ENCODE peak calls at places on chromosome 21, in eight cellular contexts. J, R, H, O, T, W, E and X are unnamed samples.

GRCh38 chr21:43021756-43022600 is 47.6 kb downstream of the PKNOX1 start:
- DNase-seq in J (no peak), R (no peak), H (no peak), O (no peak), T (no peak), W (no peak), E (no peak), X (no peak)

GRCh38 chr21:43880111-43880985 is 15.3 kb downstream of the AGPAT3 start:
- DNase-seq in J (peak; percentile 57), R (no peak), H (peak; percentile 76), O (no peak), T (peak; percentile 90), W (no peak), E (peak; percentile 57), X (peak; percentile 89)

GRCh38 chr21:28826569-28826968 is 166.1 kb downstream of the LTN1 start:
- DNase-seq in J (no peak), R (no peak), H (no peak), O (no peak), T (no peak), W (no peak), E (no peak), X (no peak)

GRCh38 chr21:28018741-28019669 is 973.7 kb downstream of the LTN1 start:
- DNase-seq in J (peak; percentile 62), R (no peak), H (no peak), O (no peak), T (no peak), W (no peak), E (no peak), X (peak; percentile 10)

GRCh38 chr21:17045214-17045835 is 467.5 kb upstream of the CXADR start:
- DNase-seq in J (no peak), R (peak; percentile 7), H (no peak), O (no peak), T (no peak), W (peak; percentile 37), E (no peak), X (no peak)

GRCh38 chr21:19076031-19076430 is 672.4 kb upstream of the TMPRSS15 start:
- DNase-seq in J (no peak), R (no peak), H (no peak), O (no peak), T (no peak), W (no peak), E (no peak), X (no peak)

GRCh38 chr21:35100351-35100771 is 51.3 kb upstream of the RUNX1 start:
- DNase-seq in J (no peak), R (no peak), H (no peak), O (peak; percentile 24), T (no peak), W (no peak), E (no peak), X (no peak)

GRCh38 chr21:25878334-25878733 is 143.6 kb downstream of the GABPA start:
- DNase-seq in J (no peak), R (no peak), H (no peak), O (no peak), T (no peak), W (no peak), E (no peak), X (no peak)

GRCh38 chr21:17461582-17461981 is 51.3 kb upstream of the CXADR start:
- DNase-seq in J (no peak), R (peak; percentile 21), H (no peak), O (no peak), T (no peak), W (no peak), E (no peak), X (no peak)

GRCh38 chr21:46322351-46323226 is 1.1 kb downstream of the C21orf58 start:
- DNase-seq in J (no peak), R (peak; percentile 12), H (no peak), O (no peak), T (no peak), W (peak; percentile 44), E (no peak), X (peak; percentile 13)

GRCh38 chr21:46323227-46323709 is 402 bp downstream of the C21orf58 start:
- DNase-seq in J (no peak), R (no peak), H (no peak), O (no peak), T (no peak), W (no peak), E (no peak), X (no peak)

GRCh38 chr21:46325073-46325912 is 1.3 kb downstream of the PCNT start:
- DNase-seq in J (peak; percentile 43), R (peak; percentile 69), H (no peak), O (peak; percentile 52), T (peak; percentile 46), W (peak; percentile 59), E (peak; percentile 37), X (peak; percentile 38)

GRCh38 chr21:46324390-46325072 is 575 bp downstream of the PCNT start:
- DNase-seq in J (peak; percentile 87), R (peak; percentile 80), H (peak; percentile 77), O (peak; percentile 89), T (peak; percentile 80), W (peak; percentile 76), E (peak; percentile 90), X (peak; percentile 81)

GRCh38 chr21:46323710-46324389 is at the start of the genes C21orf58 and PCNT:
- DNase-seq in J (peak; percentile 98), R (peak; percentile 96), H (peak; percentile 97), O (peak; percentile 98), T (peak; percentile 97), W (peak; percentile 98), E (peak; percentile 98), X (peak; percentile 97)
- TF ChIP-seq POLR2A in J (no peak), R (peak; percentile 39), H (peak; percentile 36), O (no peak), T (peak; percentile 12), W (peak; percentile 84), E (no peak), X (peak; percentile 5)

GRCh38 chr21:45338326-45339017 is 50.8 kb upstream of the POFUT2 start:
- DNase-seq in J (no peak), R (no peak), H (no peak), O (no peak), T (no peak), W (no peak), E (no peak), X (no peak)
- H3K4me1 ChIP-seq in J (peaks cover 50% of the 10 kb centered on the region), R (peaks cover 27% of the 10 kb centered on the region), H (no peaks in the 10 kb centered on the region), O (no peaks in the 10 kb centered on the region), T (no peaks in the 10 kb centered on the region), W (peaks cover 11% of the 10 kb centered on the region), E (no peaks in the 10 kb centered on the region), X (peaks cover 46% of the 10 kb centered on the region)

GRCh38 chr21:36702622-36702968 is 3.7 kb downstream of the SIM2 start:
- DNase-seq in J (no peak), R (no peak), H (no peak), O (no peak), T (no peak), W (no peak), E (no peak), X (no peak)

GRCh38 chr21:36699546-36700294 is 805 bp downstream of the SIM2 start:
- DNase-seq in J (no peak), R (no peak), H (no peak), O (no peak), T (no peak), W (no peak), E (no peak), X (no peak)

GRCh38 chr21:36701912-36702621 is 3.2 kb downstream of the SIM2 start:
- DNase-seq in J (no peak), R (no peak), H (no peak), O (no peak), T (no peak), W (no peak), E (no peak), X (no peak)

GRCh38 chr21:36700295-36700960 is 1.5 kb downstream of the SIM2 start:
- DNase-seq in J (no peak), R (no peak), H (no peak), O (no peak), T (no peak), W (no peak), E (no peak), X (no peak)

DNA sequence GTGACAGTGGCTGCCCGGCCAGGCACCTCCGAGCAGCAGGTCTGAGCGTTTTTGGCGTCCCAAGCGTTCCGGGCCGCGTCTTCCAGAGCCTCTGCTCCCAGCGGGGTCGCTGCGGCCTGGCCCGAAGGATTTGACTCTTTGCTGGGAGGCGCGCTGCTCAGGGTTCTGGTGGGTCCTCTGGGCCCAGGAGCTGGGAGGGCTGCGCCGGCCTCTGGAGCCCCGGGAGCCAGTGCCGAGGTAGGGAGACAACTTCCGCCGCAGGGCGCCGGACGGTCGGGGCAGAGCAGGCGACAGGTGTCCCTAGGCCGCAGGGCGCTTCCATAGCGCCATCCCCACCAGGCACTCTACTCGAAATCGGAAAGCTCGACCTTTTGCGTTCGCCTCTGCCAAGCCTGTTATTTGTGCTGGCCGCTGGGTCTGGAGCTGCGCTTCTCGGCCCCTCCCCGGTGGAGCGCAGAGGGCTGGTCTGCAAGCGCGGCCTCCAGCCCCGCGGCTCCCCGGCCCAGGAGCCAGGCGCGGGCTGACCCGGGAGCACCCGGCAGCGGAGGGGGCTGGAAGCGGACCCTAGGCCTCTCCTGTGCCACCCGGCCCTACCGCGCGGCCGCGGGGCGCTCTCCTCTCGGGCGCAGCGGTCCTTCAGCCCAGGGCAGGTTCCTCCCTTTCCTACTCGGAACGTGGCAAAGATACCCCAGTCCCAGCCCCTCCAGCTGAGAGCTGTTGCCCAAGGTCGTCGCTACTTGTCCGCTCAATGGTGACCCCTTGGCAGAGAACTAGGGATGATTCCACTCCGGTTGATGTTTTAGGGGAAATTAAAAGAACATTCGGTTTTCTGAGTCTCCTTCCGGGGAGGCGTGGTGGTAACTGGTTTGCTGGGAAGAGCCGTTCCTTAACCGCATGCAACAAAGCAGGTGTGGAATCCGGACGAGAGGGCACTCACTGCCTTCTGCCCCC is 2.3 kb downstream of the SIM2 start:
- DNase-seq in J (no peak), R (no peak), H (no peak), O (no peak), T (no peak), W (no peak), E (no peak), X (no peak)
- TF ChIP-seq CTCF in J (no peak), R (no peak), H (no peak), O (no peak), T (no peak), W (no peak), E (no peak), X (no peak)

GRCh38 chr21:41449613-41450012 is 23.6 kb downstream of the MX1 start:
- DNase-seq in J (no peak), R (no peak), H (no peak), O (no peak), T (no peak), W (no peak), E (peak; percentile 0), X (no peak)
- TF ChIP-seq POLR2A in J (no peak), R (no peak), H (no peak), O (no peak), T (no peak), W (no peak), E (no peak), X (no peak)

GRCh38 chr21:33688343-33688742 is 46.0 kb downstream of the ITSN1 start:
- DNase-seq in J (no peak), R (no peak), H (no peak), O (no peak), T (no peak), W (no peak), E (no peak), X (no peak)

GRCh38 chr21:33684923-33685560 is 42.7 kb downstream of the ITSN1 start:
- DNase-seq in J (no peak), R (no peak), H (no peak), O (no peak), T (no peak), W (peak; percentile 79), E (no peak), X (no peak)

GRCh38 chr21:33685613-33686197 is 43.4 kb downstream of the ITSN1 start:
- DNase-seq in J (no peak), R (no peak), H (no peak), O (no peak), T (no peak), W (peak; percentile 82), E (no peak), X (no peak)

GRCh38 chr21:33687634-33688033 is 45.3 kb downstream of the ITSN1 start:
- DNase-seq in J (no peak), R (no peak), H (no peak), O (no peak), T (no peak), W (no peak), E (no peak), X (no peak)

GRCh38 chr21:33686386-33686785 is 44.1 kb downstream of the ITSN1 start:
- DNase-seq in J (no peak), R (no peak), H (no peak), O (no peak), T (no peak), W (no peak), E (no peak), X (no peak)
- H3K4me1 ChIP-seq in J (peaks cover 24% of the 10 kb centered on the region), R (peaks cover 52% of the 10 kb centered on the region), H (peaks cover 46% of the 10 kb centered on the region), O (no peaks in the 10 kb centered on the region), T (no peaks in the 10 kb centered on the region), W (peaks cover 44% of the 10 kb centered on the region), E (peaks cover 64% of the 10 kb centered on the region), X (peaks cover 52% of the 10 kb centered on the region)